ENCODE peak calls at places on chromosomes 16 and 17, in four cellular contexts. Z is HCT116, R is sigmoid colon, V is esophagus squamous epithelium. M is an unnamed sample.

GRCh38 chr16:87924041-87924851 is 12.1 kb downstream of the CA5A start:
- DNase-seq in Z (no peak), R (no peak), V (no peak), M (no peak)

GRCh38 chr17:17264430-17264829 is 16.6 kb downstream of the COPS3 start:
- DNase-seq in Z (no peak), R (no peak), V (no peak), M (no peak)

GRCh38 chr17:70168044-70168978 is 1.0 kb upstream of the KCNJ2 start:
- DNase-seq in Z (no peak), R (peak), V (no peak), M (peak)

GRCh38 chr17:66678827-66679226 is 156.1 kb upstream of the CACNG5 start:
- DNase-seq in Z (no peak), R (no peak), V (no peak), M (no peak)

GRCh38 chr17:29909604-29910003 is 20.4 kb downstream of the SSH2 start:
- DNase-seq in Z (no peak), R (no peak), V (no peak), M (no peak)

GRCh38 chr17:8755590-8756255 is 2.6 kb downstream of the SPDYE4 start:
- DNase-seq in Z (no peak), R (no peak), V (no peak), M (no peak)

GRCh38 chr16:5616841-5617240 is 519.2 kb upstream of the EEF2KMT start:
- DNase-seq in Z (no peak), R (no peak), V (no peak), M (no peak)

GRCh38 chr17:80832266-80832676 is 159.4 kb upstream of the CHMP6 start:
- DNase-seq in Z (no peak), R (peak), V (no peak), M (peak)

GRCh38 chr17:75854111-75854748 is 905 bp downstream of the WBP2 start:
- DNase-seq in Z (no peak), R (peak), V (no peak), M (no peak)

GRCh38 chr17:859461-860195 is 77.5 kb downstream of the MRM3 start:
- DNase-seq in Z (no peak), R (peak), V (no peak), M (no peak)

GRCh38 chr17:50003916-50004315 is 8.9 kb upstream of the DLX3 start:
- DNase-seq in Z (no peak), R (no peak), V (no peak), M (no peak)

GRCh38 chr17:48612854-48613691 is 2.0 kb downstream of the HOXB8 start:
- DNase-seq in Z (no peak), R (no peak), V (no peak), M (peak)

GRCh38 chr17:46894024-46894423 is 28.9 kb upstream of the GOSR2 start:
- DNase-seq in Z (no peak), R (no peak), V (no peak), M (no peak)

GRCh38 chr16:50712568-50712914 is 19.1 kb downstream of the NOD2 start:
- DNase-seq in Z (no peak), R (no peak), V (no peak), M (no peak)

GRCh38 chr16:3673201-3673600 is 18.7 kb downstream of the DNASE1 start:
- DNase-seq in Z (no peak), R (no peak), V (no peak), M (no peak)

GRCh38 chr16:89094252-89094901 is 725 bp downstream of the ACSF3 start:
- DNase-seq in Z (no peak), R (no peak), V (no peak), M (peak)

GRCh38 chr17:59618894-59619312 is 792 bp upstream of the CLTC start:
- DNase-seq in Z (no peak), R (no peak), V (no peak), M (no peak)

GRCh38 chr17:59619313-59620063 is at the start of gene CLTC:
- DNase-seq in Z (peak), R (peak), V (peak), M (peak)

GRCh38 chr17:59621771-59622170 is 2.1 kb downstream of the CLTC start:
- DNase-seq in Z (no peak), R (no peak), V (no peak), M (peak)

GRCh38 chr17:59620064-59620359 is 317 bp downstream of the CLTC start:
- DNase-seq in Z (no peak), R (no peak), V (peak), M (no peak)

DNA sequence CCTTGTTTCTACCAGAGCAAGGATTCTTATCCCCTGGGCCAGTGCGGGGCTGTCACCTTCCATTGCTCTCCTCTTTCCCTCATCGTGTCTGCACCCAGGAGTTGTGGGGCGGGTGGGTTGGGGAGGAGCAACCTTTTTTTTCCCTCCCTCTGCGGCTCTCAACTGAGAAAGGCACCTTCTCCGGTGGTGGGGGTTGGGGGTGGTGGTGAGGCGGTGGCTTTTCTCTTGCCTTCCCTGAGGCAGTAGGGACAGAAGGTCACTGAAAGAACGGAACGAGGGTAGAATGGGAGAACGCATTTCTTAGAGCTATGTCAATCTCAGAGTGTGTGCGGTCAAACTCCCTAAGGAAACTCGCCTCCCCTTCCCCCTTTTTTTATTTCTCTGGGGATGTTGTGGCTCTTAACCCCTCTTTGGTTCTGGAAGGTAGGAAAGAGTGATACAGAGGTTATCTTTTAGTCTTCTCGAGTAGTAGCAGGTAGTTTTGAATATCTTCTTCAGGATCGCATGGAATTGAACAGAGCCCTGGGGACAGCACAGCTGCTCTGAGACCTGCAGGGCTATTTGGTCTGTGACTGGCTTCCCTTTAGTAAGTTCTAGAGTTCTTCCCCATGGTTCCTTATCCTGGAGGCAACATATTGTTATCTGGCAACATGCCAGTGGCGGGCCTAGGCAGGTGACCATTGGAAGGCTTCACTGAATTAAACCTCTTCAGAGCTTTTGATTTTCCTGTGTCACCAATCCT is 994 bp downstream of the CLTC start:
- DNase-seq in Z (peak), R (peak), V (no peak), M (peak)
- TF ChIP-seq POLR2A in Z (no peak), R (no peak), V (no peak), M (peak)

DNA sequence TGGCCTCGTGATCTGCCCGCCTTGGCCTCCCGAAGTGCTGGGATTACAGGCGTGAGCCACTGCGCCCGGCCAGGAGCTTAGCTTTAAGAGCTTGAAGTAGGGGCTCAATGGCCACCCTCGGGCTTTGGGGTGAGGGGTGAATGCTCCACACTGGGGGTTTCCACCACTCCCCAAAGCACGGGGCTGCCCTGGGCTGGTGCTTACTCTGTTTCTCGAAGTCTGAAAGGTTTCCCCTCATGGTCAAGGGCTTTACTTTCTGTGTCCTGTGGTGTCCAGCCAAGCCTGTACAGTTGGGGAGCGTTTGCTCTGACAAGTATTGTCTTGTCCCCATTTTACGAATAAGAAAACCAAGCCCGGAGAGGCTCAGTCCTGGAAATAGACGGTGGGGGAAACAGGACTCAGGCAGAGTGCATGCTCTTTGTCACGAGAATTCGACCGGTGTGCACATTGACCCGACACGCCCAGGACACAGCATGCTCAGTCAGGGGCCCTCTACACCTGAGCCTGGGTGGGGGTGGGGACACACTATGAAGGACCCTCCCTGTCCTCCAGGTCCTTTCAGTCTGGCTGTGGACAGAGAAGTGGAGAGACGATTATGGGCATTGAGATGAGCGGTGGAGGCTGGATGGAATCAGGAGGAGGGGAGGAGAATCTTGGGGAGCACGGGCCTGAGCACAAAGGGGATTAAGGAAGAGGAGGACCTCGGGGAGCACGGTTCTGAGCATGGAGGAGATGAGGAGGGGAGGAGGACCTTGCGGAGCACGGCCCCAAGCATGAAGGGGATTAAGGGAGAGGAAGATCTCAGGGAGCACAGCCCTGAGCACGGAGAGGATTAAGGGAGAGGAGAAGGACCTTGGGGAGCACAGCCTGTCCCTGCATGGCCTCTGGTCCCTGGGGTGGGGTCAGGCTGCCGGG is 7.5 kb downstream of the CD7 start:
- DNase-seq in Z (no peak), R (no peak), V (no peak), M (no peak)
- TF ChIP-seq POLR2A in Z (no peak), R (no peak), V (no peak), M (no peak)

GRCh38 chr17:10815318-10815717 is 11.4 kb upstream of the TMEM238L start:
- DNase-seq in Z (no peak), R (no peak), V (no peak), M (no peak)
- TF ChIP-seq POLR2A in Z (no peak), R (no peak), V (no peak), M (no peak)

GRCh38 chr17:40071720-40072480 is 9.1 kb downstream of the THRA start:
- DNase-seq in Z (no peak), R (peak), V (no peak), M (peak)
- TF ChIP-seq POLR2A in Z (no peak), R (no peak), V (no peak), M (no peak)

DNA sequence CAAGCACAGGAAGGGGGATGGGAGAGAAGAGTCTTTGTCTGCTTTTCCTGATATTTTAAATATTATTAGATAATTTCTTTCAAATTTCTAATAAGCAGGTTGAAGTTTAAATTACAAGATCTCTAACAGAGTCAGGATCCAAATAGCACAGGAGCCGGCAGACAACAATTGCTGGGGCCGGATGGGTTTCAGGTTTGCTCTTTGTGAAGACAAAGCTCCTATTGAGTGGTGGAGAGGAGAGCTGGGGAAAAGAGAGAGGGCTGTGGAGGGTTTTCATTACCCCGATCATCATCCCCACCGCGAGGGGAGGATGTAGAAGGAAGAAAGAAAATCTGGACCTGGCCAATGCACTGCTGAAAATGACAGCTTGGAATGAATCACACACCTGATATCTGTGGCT is 197.3 kb downstream of the SOX9 start:
- DNase-seq in Z (no peak), R (no peak), V (no peak), M (no peak)
- TF ChIP-seq POLR2A in Z (no peak), R (no peak), V (no peak), M (no peak)

M was measured in erythroblast.